ENCODE peak calls at places on chromosome X, in five cellular contexts. K is IMR-90, P is mucosa of descending colon, U is HCT116, J is DND-41. I is an unnamed sample.
A peak's percentile ranks its signal among the peaks of the same experiment; 100 is the strongest.

GRCh38 chrX:136250191-136251041 is 784 bp downstream of the MAP7D3 start:
- DNase-seq in J (peak; percentile 17), P (no peak), K (no peak), U (no peak), I (no peak)

GRCh38 chrX:68428431-68428830 is 4.9 kb downstream of the OPHN1 start:
- DNase-seq in U (no peak), K (peak; percentile 69), J (no peak), P (no peak), I (peak; percentile 12)

GRCh38 chrX:68238568-68238967 is 194.7 kb downstream of the OPHN1 start:
- DNase-seq in P (no peak), J (no peak), U (no peak), K (no peak), I (no peak)

GRCh38 chrX:79161655-79162054 is 17.2 kb downstream of the GPR174 start:
- DNase-seq in J (peak; percentile 70), P (peak; percentile 4), K (no peak), U (no peak), I (no peak)

GRCh38 chrX:69124108-69124507 is 41.1 kb downstream of the PJA1 start:
- DNase-seq in K (peak; percentile 65), J (no peak), P (no peak), U (no peak), I (no peak)

GRCh38 chrX:57925806-57926205 is 15.5 kb upstream of the ZXDA start:
- DNase-seq in K (no peak), P (no peak), U (no peak), J (no peak), I (no peak)

GRCh38 chrX:23888887-23889501 is 18.7 kb downstream of the APOO start:
- DNase-seq in P (no peak), J (no peak), K (peak; percentile 42), U (no peak), I (no peak)

GRCh38 chrX:2325076-2325784 is 175.5 kb downstream of the DHRSX start:
- DNase-seq in K (peak; percentile 84), J (no peak), P (peak; percentile 54), U (no peak), I (peak; percentile 86)

GRCh38 chrX:42028113-42028512 is 104.8 kb upstream of the CASK start:
- DNase-seq in U (no peak), K (no peak), P (peak; percentile 4), J (no peak), I (no peak)

GRCh38 chrX:78455901-78456300 is 128.5 kb upstream of the CYSLTR1 start:
- DNase-seq in J (no peak), U (no peak), K (no peak), P (no peak), I (no peak)

GRCh38 chrX:21946925-21947641 is 6.6 kb downstream of the SMS start:
- DNase-seq in J (no peak), P (no peak), U (no peak), K (peak; percentile 64), I (no peak)

GRCh38 chrX:24479924-24480722 is 15.0 kb downstream of the PDK3 start:
- DNase-seq in U (no peak), P (peak; percentile 73), J (peak; percentile 80), K (peak; percentile 3), I (no peak)

GRCh38 chrX:16239211-16239610 is 71.9 kb downstream of the MAGEB17 start:
- DNase-seq in J (no peak), K (peak; percentile 88), P (no peak), U (peak; percentile 35), I (peak; percentile 91)

GRCh38 chrX:114581528-114582263 is 2.2 kb upstream of the HTR2C start:
- DNase-seq in K (no peak), P (no peak), U (no peak), J (no peak), I (no peak)

GRCh38 chrX:1316527-1316926 is 20.1 kb upstream of the IL3RA start:
- DNase-seq in K (no peak), P (peak; percentile 31), J (no peak), U (no peak), I (no peak)

GRCh38 chrX:120310861-120311631 is at the start of gene TMEM255A:
- DNase-seq in J (no peak), U (no peak), K (no peak), P (no peak), I (no peak)

GRCh38 chrX:25131055-25131454 is 115.3 kb upstream of the ARX start:
- DNase-seq in K (peak; percentile 3), J (no peak), U (no peak), P (no peak), I (no peak)

GRCh38 chrX:104318330-104319009 is 63.7 kb upstream of the ESX1 start:
- DNase-seq in P (peak; percentile 64), U (peak; percentile 43), J (no peak), K (peak; percentile 57), I (peak; percentile 31)

GRCh38 chrX:130704053-130705038 is 198.7 kb downstream of the ENOX2 start:
- DNase-seq in J (no peak), K (peak; percentile 69), U (no peak), P (no peak), I (no peak)

GRCh38 chrX:22699591-22700091 is 300.1 kb upstream of the DDX53 start:
- DNase-seq in K (peak; percentile 90), J (no peak), U (no peak), P (no peak), I (peak; percentile 67)

GRCh38 chrX:74421181-74422028 is at the start of gene SLC16A2:
- DNase-seq in K (peak; percentile 79), U (no peak), P (peak; percentile 37), J (peak; percentile 77), I (peak; percentile 27)

GRCh38 chrX:110806145-110806544 is 10.5 kb upstream of the CHRDL1 start:
- DNase-seq in U (no peak), K (peak; percentile 9), P (no peak), J (no peak), I (peak; percentile 56)

GRCh38 chrX:9846631-9847030 is 60.4 kb downstream of the SHROOM2 start:
- DNase-seq in J (no peak), P (no peak), U (no peak), K (no peak), I (no peak)

GRCh38 chrX:17743913-17744312 is 6.6 kb downstream of the SCML1 start:
- DNase-seq in K (peak; percentile 20), P (no peak), U (no peak), J (no peak), I (no peak)

GRCh38 chrX:72142931-72143709 is 11.4 kb upstream of the RTL5 start:
- DNase-seq in P (no peak), K (no peak), U (no peak), J (no peak), I (no peak)

GRCh38 chrX:118498755-118499154 is 3.1 kb downstream of the DOCK11 start:
- DNase-seq in K (no peak), P (no peak), U (no peak), J (no peak), I (no peak)

GRCh38 chrX:132751043-132751690 is 207.3 kb downstream of the HS6ST2 start:
- DNase-seq in K (no peak), P (no peak), J (peak; percentile 79), U (no peak), I (no peak)

GRCh38 chrX:10230222-10230621 is 73.4 kb downstream of the CLCN4 start:
- DNase-seq in K (no peak), U (no peak), J (no peak), P (no peak), I (no peak)

GRCh38 chrX:1472975-1473374 is 20.3 kb upstream of the ASMTL start:
- DNase-seq in U (no peak), P (no peak), J (no peak), K (no peak), I (no peak)

DNA sequence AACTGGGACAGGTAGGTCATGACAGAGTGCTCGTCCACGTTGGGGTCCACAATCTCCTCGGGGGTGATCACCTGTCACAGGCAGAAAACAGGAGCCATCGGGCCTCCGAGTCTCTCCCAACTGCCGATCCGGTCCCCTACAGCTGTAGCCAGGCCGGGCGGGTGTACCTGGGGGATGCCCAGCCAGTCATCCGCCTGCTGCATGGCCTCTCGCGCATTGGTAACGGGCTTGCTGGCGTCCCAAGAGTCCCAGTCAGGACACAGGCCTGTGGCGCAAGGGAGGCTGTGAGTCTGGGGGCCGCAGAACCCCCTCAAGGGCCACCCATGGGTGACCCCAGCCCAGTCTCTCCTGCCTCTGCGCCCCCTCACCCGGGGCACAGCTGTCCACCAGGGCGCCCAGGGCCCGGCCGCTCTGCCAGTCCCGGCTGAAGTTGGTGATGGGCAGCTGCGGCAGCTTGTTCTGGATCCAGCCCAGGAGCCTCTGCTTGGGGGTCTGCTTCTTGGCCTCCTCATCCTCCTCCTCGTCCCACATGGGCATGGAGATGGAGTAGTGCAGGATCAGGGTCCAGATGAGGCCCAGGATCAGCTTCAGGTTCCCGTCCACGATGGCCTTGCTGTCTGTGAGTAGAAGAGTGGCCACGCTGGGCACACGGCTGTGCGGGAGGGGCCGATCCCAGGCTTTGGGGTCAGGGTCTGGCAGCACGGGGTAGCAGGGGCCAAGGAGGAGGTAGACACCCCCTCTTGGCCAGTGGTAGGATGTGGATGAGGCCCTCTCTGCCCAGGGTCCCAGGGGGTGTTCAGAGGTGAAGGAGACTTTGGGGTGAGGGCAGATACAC is 6.7 kb downstream of the FLNA start:
- DNase-seq in J (no peak), P (no peak), U (no peak), K (no peak), I (no peak)
- H3K4me3 ChIP-seq in J (peak overlapping the region; percentile 99), P (no peak overlapping the region), U (no peak overlapping the region), K (peak overlapping the region; percentile 95), I (peak overlapping the region; percentile 76)

GRCh38 chrX:12891915-12892506 is 14.4 kb upstream of the TLR8 start:
- DNase-seq in U (no peak), P (no peak), J (peak; percentile 60), K (no peak), I (no peak)

GRCh38 chrX:12891167-12891566 is 15.3 kb upstream of the TLR8 start:
- DNase-seq in K (no peak), P (no peak), J (peak; percentile 17), U (no peak), I (no peak)

GRCh38 chrX:12896935-12897334 is 9.5 kb upstream of the TLR8 start:
- DNase-seq in U (no peak), J (no peak), K (no peak), P (no peak), I (no peak)

GRCh38 chrX:12895856-12896255 is 10.6 kb upstream of the TLR8 start:
- DNase-seq in P (no peak), K (peak; percentile 28), U (no peak), J (no peak), I (no peak)

DNA sequence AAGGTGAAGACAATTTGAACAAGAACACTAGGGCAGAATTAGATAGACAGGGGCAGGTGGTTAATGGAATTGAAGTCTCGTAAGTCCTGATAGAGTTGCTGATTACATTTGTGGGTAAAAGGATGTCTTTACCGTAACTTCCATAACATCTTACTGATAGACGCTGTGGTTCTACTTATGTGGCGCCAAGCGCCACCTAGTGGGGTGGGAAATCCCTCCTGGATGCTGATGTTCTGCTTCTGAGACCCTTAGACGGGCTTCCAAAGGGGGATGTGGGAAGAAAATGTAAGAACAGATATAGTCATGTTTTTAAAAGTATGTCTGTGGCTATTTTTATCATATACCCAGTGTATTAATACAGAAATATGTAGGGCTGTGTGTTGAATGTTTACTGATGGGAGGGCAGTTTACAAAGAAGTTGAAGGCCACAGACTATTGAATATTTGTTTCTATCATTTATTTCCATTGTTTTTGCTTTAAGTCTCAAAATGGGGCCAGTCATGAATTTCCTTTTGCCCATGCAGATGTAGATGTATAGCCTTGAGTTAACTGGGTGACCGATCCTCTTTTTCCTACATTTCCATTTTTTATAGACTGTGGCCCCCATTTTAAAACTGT is 12.2 kb upstream of the TLR8 start:
- DNase-seq in U (peak; percentile 21), K (peak; percentile 18), P (peak; percentile 73), J (peak; percentile 64), I (no peak)
- TF ChIP-seq CTCF in U (peak; percentile 37), K (peak; percentile 50), P (no peak), J (peak; percentile 68), I (peak; percentile 58)

GRCh38 chrX:148381603-148382002 is 118.8 kb upstream of the AFF2 start:
- DNase-seq in K (no peak), U (no peak), J (peak; percentile 30), P (no peak), I (no peak)
- H3K4me3 ChIP-seq in K (no peak overlapping the region), U (no peak overlapping the region), J (peak overlapping the region; percentile 53), P (no peak overlapping the region), I (no peak overlapping the region)

GRCh38 chrX:39609941-39610340 is 487.8 kb downstream of the BCOR start:
- DNase-seq in J (no peak), K (no peak), U (no peak), P (no peak), I (no peak)
- TF ChIP-seq CTCF in J (no peak), K (no peak), U (no peak), P (no peak), I (no peak)

I was measured in astrocyte of the cerebellum.